ENCODE peak calls at places on chromosomes 3 and 15, in five cellular contexts. G is cardiac muscle cell; J is mesenchymal stem cell; Y is naive thymus-derived CD4-positive, alpha-beta T cell; D is PC-9. U is an unnamed sample.

GRCh38 chr3:114093596-114093995 is 37.1 kb downstream of the QTRT2 start:
- DNase-seq in G (peak; percentile 81), J (peak; percentile 54), Y (no peak), D (peak; percentile 73), U (no peak)

GRCh38 chr3:134075568-134075825 is 45.8 kb upstream of the SLCO2A1 start:
- DNase-seq in G (no peak), J (no peak), Y (no peak), D (no peak), U (no peak)

GRCh38 chr3:115783938-115784738 is 160.8 kb downstream of the GAP43 start:
- DNase-seq in G (peak; percentile 96), J (peak; percentile 92), Y (peak; percentile 92), D (peak; percentile 83), U (peak; percentile 88)

GRCh38 chr15:97993310-97993738 is 32.8 kb downstream of the ARRDC4 start:
- DNase-seq in G (no peak), J (no peak), Y (no peak), D (peak; percentile 71), U (no peak)

GRCh38 chr3:47444103-47444502 is 31.6 kb downstream of the SCAP start:
- DNase-seq in G (no peak), J (no peak), Y (no peak), D (no peak), U (no peak)

GRCh38 chr3:142912440-142913172 is 23.7 kb upstream of the PCOLCE2 start:
- DNase-seq in G (no peak), J (no peak), Y (no peak), D (no peak), U (no peak)

GRCh38 chr15:71469393-71469792 is 341.0 kb upstream of the NR2E3 start:
- DNase-seq in G (no peak), J (no peak), Y (no peak), D (no peak), U (no peak)

GRCh38 chr3:20240154-20240883 is 54.3 kb upstream of the SGO1 start:
- DNase-seq in G (no peak), J (no peak), Y (no peak), D (no peak), U (no peak)

GRCh38 chr3:100047455-100048141 is 66.7 kb downstream of the FILIP1L start:
- DNase-seq in G (peak; percentile 73), J (peak; percentile 84), Y (no peak), D (peak; percentile 99), U (no peak)

GRCh38 chr3:54264050-54264449 is 141.7 kb downstream of the CACNA2D3 start:
- DNase-seq in G (no peak), J (no peak), Y (no peak), D (no peak), U (no peak)

GRCh38 chr15:41241251-41241964 is 10.3 kb downstream of the CHP1 start:
- DNase-seq in G (peak; percentile 24), J (no peak), Y (no peak), D (no peak), U (no peak)

GRCh38 chr3:129973853-129974252 is 667 bp upstream of the TRH start:
- DNase-seq in G (no peak), J (no peak), Y (no peak), D (no peak), U (no peak)
- H3K4me3 ChIP-seq in G (no peak overlapping the region), J (no peak overlapping the region), Y (no peak overlapping the region), D (no peak overlapping the region), U (no peak overlapping the region)

GRCh38 chr15:70061086-70061370 is 36.7 kb downstream of the TLE3 start:
- DNase-seq in G (peak; percentile 29), J (no peak), Y (no peak), D (no peak), U (no peak)

GRCh38 chr15:70063284-70063991 is 34.3 kb downstream of the TLE3 start:
- DNase-seq in G (no peak), J (no peak), Y (no peak), D (no peak), U (no peak)

GRCh38 chr15:70061696-70062270 is 35.9 kb downstream of the TLE3 start:
- DNase-seq in G (no peak), J (no peak), Y (no peak), D (no peak), U (no peak)

GRCh38 chr15:70063992-70064379 is 33.7 kb downstream of the TLE3 start:
- DNase-seq in G (no peak), J (peak; percentile 14), Y (no peak), D (no peak), U (no peak)

DNA sequence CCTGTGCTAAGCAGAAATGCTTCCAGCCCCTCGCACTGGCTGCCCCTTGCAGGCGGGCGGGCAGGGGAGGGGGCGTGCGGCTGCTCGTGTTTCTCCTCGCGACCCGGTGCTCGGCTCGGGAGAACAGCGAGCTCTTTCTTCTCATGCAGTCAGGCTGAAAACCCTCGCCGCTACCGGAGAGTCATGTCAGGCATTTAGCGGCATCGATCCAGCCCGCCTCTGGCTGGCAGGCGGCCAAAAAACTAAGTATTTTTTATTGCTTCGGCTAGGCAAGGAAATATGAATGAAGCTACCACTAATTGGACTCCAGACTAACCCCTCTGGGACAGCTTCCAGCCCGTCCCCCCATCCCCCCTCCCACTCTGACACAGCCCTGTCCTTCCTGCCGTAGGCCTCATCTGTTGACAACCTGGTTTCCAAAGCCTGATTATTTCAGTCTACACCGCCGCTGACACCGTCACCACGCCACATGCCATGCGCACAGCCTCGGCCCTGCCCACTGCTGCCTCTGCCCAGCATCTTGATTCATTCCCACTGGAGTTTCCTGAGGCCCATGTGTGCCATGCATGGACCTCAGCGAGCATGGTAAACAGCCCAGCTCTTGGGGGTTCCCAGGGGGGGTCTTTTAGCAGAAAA is 35.3 kb downstream of the TLE3 start:
- DNase-seq in G (peak; percentile 95), J (no peak), Y (no peak), D (no peak), U (no peak)
- H3K36me3 ChIP-seq in G (peaks cover 15% of the 10 kb centered on the region), J (peaks cover 77% of the 10 kb centered on the region), Y (peaks cover 19% of the 10 kb centered on the region), D (no peaks in the 10 kb centered on the region), U (peaks cover 93% of the 10 kb centered on the region)

DNA sequence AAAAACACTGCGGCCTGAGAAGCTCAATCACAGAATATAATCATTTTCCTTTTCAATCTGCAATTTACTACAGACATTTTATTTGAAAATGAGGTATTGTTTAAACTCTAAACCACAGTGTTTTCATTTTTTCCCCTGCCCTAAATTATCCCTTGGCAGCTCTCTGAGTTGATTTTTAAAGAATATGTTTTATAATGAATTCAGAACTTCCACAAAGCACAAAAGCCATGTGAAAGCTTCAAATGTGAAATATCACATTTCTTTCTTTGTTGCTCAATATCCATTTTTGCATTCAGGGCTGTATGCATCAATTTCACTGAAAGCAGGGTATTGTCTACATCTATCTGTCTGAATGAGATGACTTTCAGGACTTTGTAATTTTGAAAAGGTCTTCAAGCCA is 813.6 kb upstream of the ALCAM start:
- DNase-seq in G (no peak), J (no peak), Y (no peak), D (no peak), U (no peak)
- H3K27ac ChIP-seq in G (no peak overlapping the region), J (no peak overlapping the region), Y (no peak overlapping the region), D (no peak overlapping the region), U (no peak overlapping the region)

GRCh38 chr3:50263443-50264388 is 5.2 kb upstream of the SEMA3B start:
- DNase-seq in G (no peak), J (no peak), Y (no peak), D (no peak), U (no peak)
- H3K4me3 ChIP-seq in G (no peak overlapping the region), J (peak overlapping the region; percentile 51), Y (no peak overlapping the region), D (no peak overlapping the region), U (no peak overlapping the region)

DNA sequence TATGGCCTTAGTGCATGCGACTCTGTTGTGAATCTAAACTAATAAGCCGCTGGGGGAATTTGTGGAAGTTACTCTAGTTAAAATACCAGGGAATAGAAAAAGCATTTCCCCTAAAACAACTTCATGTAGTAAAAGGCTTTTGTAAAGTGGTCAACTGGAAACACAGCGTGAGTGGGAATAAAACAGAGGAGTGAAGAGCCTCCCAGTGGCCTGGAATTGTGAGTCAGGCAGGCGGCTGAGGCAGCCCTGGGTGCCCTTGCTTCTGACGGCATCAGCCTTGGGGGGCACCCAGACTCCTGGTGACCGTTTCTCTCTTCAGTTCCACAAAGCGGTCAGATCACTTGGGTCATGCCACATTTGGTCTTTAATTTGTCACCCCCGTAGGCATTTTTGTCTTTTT is 108.4 kb downstream of the GHSR start:
- DNase-seq in G (no peak), J (no peak), Y (no peak), D (peak; percentile 23), U (no peak)
- H3K36me3 ChIP-seq in G (peaks cover 75% of the 10 kb centered on the region), J (peaks cover 92% of the 10 kb centered on the region), Y (no peaks in the 10 kb centered on the region), D (peaks cover 82% of the 10 kb centered on the region), U (peaks cover 9% of the 10 kb centered on the region)

DNA sequence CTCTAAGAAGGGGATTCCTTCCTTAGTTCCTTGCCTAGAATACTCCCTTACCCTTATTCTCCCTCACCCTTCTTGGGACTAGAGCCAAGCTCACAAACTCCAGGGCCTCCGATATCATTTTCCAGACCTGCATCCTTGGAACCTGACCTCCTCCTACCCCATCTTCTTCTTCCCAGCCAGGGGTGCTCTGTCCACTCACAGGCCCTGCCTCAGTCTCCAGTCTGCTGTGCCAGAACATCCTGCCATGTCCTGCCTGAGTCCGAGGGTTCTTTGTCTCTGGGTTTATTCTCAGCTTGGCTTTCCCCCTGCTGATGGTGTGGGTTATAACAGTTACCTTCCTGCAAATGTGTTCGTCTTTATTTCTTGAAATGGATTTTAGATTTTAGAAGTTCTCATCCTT is 59.9 kb upstream of the MCF2L2 start:
- DNase-seq in G (no peak), J (no peak), Y (no peak), D (no peak), U (no peak)
- H3K27ac ChIP-seq in G (no peak overlapping the region), J (no peak overlapping the region), Y (no peak overlapping the region), D (no peak overlapping the region), U (no peak overlapping the region)

DNA sequence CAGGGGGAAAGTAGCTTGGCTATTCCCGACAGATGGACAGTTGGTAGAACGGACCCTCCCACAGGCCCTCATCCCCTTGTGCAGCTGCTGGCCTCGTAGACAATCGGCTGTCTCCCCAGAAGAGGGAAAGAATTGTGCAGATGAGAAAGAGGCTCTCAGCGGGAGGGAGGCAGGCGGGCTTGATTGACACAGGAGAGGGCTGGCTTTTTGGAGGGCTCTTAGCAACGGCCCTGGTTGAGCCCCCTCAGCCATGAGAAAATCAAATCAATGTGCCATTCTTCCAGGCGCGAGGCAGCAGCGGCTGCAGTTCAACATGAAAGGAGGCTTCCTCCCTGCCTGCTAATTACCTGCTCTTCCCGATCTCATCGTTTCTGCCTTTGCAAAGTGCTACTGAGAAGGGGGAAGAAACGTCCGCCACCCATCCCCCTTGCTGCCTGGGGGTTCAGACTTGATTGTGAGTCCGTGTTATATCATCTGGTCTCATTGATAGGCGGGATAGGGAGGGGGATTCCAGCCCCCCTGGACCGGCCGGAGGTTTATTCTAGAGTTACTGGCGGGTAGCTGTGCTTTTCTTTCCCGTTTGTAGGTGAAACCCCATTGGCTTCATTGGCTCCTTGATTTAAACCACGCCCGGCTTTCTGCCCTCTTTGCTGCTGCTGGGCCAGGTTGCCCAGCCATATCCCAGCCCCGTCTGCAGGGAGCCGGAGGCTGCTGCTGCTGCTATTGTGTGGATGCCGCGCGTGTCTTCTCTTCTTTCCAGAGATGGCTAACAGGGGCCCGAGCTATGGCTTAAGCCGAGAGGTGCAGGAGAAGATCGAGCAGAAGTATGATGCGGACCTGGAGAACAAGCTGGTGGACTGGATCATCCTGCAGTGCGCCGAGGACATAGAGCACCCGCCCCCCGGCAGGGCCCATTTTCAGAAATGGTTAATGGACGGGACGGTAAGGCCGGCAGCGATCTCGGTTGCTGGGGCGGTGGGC is at the start of gene TAGLN3:
- DNase-seq in G (peak; percentile 25), J (peak; percentile 30), Y (no peak), D (no peak), U (no peak)
- H3K4me3 ChIP-seq in G (peak within 1 kb of the TSS; percentile 41), J (peak within 1 kb of the TSS; percentile 81), Y (peak within 1 kb of the TSS; percentile 49), D (no peak within 1 kb of the TSS), U (peak within 1 kb of the TSS; percentile 11)